ENCODE peak calls at places on chromosomes 4 and X, in five cellular contexts. T is epithelial cell of proximal tubule, N is kidney glomerular epithelial cell, H is endothelial cell of umbilical vein, Z is brain microvascular endothelial cell. V is an unnamed sample.

GRCh38 chr4:76571274-76571673 is 136.2 kb downstream of the SHROOM3 start:
- DNase-seq in Z (no peak), N (no peak), T (no peak), H (peak), V (no peak)

GRCh38 chr4:64465263-64465662 is 56.0 kb upstream of the TECRL start:
- DNase-seq in Z (peak), T (no peak), H (peak), N (no peak), V (no peak)

GRCh38 chr4:1907848-1908525 is 36.8 kb downstream of the NSD2 start:
- DNase-seq in Z (no peak), T (no peak), N (no peak), H (no peak), V (no peak)

GRCh38 chr4:42761804-42762203 is 104.9 kb upstream of the ATP8A1 start:
- DNase-seq in N (no peak), Z (no peak), T (no peak), H (no peak), V (no peak)

GRCh38 chrX:46208225-46208854 is 336.9 kb downstream of the ZNF674 start:
- DNase-seq in T (no peak), Z (peak), H (no peak), N (peak), V (no peak)

GRCh38 chrX:149036086-149036485 is 469.0 kb downstream of the IDS start:
- DNase-seq in H (no peak), N (no peak), T (no peak), Z (no peak), V (no peak)

GRCh38 chrX:111129949-111130348 is 34.0 kb downstream of the PAK3 start:
- DNase-seq in H (no peak), Z (no peak), N (no peak), T (no peak), V (no peak)

GRCh38 chrX:103791826-103792458 is 15.3 kb downstream of the PLP1 start:
- DNase-seq in T (no peak), H (peak), Z (peak), N (no peak), V (no peak)

GRCh38 chr4:188130355-188130754 is 8.9 kb upstream of the TRIML1 start:
- DNase-seq in H (no peak), Z (no peak), T (no peak), N (no peak), V (no peak)

GRCh38 chr4:20890752-20891151 is 190.5 kb downstream of the PACRGL start:
- DNase-seq in H (no peak), N (no peak), Z (no peak), T (no peak), V (no peak)

GRCh38 chrX:131778269-131779218 is 234.7 kb downstream of the OR13H1 start:
- DNase-seq in H (no peak), T (no peak), Z (peak), N (no peak), V (no peak)

GRCh38 chr4:153573881-153574807 is 108.0 kb downstream of the TMEM131L start:
- DNase-seq in T (no peak), Z (peak), H (peak), N (peak), V (peak)

GRCh38 chr4:168751263-168752225 is 254.7 kb downstream of the PALLD start:
- DNase-seq in N (no peak), T (no peak), H (no peak), Z (peak), V (peak)

GRCh38 chr4:119725688-119726330 is 97.2 kb upstream of the PDE5A start:
- DNase-seq in T (no peak), N (no peak), Z (no peak), H (no peak), V (peak)